ENCODE peak calls at places on chromosomes 16 and 17, in ten cellular contexts. One of them, this sample, is unnamed.

GRCh38 chr16:84616515-84616914 is 1.4 kb downstream of the COTL1 start:
- DNase-seq in uterus: no peak
- DNase-seq in dorsolateral prefrontal cortex: no peak
- DNase-seq in HCT116: no peak
- DNase-seq in cardiac fibroblast: peak; percentile 22
- DNase-seq in glutamatergic neuron: no peak
- DNase-seq in colonic mucosa: peak; percentile 47
- DNase-seq in psoas muscle: no peak
- DNase-seq in fibroblast of the aortic adventitia: no peak
- DNase-seq in A549: no peak
- DNase-seq in this sample: no peak

GRCh38 chr16:89015271-89015859 is 38.4 kb upstream of the CBFA2T3 start:
- DNase-seq in glutamatergic neuron: no peak
- DNase-seq in dorsolateral prefrontal cortex: no peak
- DNase-seq in cardiac fibroblast: no peak
- DNase-seq in fibroblast of the aortic adventitia: no peak
- DNase-seq in psoas muscle: peak; percentile 4
- DNase-seq in colonic mucosa: no peak
- DNase-seq in uterus: no peak
- DNase-seq in HCT116: no peak
- DNase-seq in A549: no peak
- DNase-seq in this sample: no peak

GRCh38 chr16:85523602-85524364 is 89.3 kb upstream of the GSE1 start:
- DNase-seq in colonic mucosa: no peak
- DNase-seq in psoas muscle: no peak
- DNase-seq in HCT116: no peak
- DNase-seq in uterus: no peak
- DNase-seq in cardiac fibroblast: peak; percentile 12
- DNase-seq in dorsolateral prefrontal cortex: no peak
- DNase-seq in fibroblast of the aortic adventitia: no peak
- DNase-seq in A549: no peak
- DNase-seq in glutamatergic neuron: peak; percentile 77
- DNase-seq in this sample: no peak

GRCh38 chr17:36506831-36507230 is 20.4 kb downstream of the ZNHIT3 start:
- DNase-seq in psoas muscle: no peak
- DNase-seq in glutamatergic neuron: no peak
- DNase-seq in cardiac fibroblast: no peak
- DNase-seq in A549: no peak
- DNase-seq in dorsolateral prefrontal cortex: no peak
- DNase-seq in uterus: no peak
- DNase-seq in colonic mucosa: no peak
- DNase-seq in fibroblast of the aortic adventitia: no peak
- DNase-seq in HCT116: no peak
- DNase-seq in this sample: no peak

GRCh38 chr16:1183235-1183907 is 30.5 kb downstream of the CACNA1H start:
- DNase-seq in HCT116: no peak
- DNase-seq in dorsolateral prefrontal cortex: peak; percentile 78
- DNase-seq in A549: peak; percentile 58
- DNase-seq in fibroblast of the aortic adventitia: peak; percentile 33
- DNase-seq in uterus: peak; percentile 87
- DNase-seq in cardiac fibroblast: peak; percentile 77
- DNase-seq in colonic mucosa: peak; percentile 47
- DNase-seq in psoas muscle: peak; percentile 48
- DNase-seq in glutamatergic neuron: peak; percentile 89
- DNase-seq in this sample: no peak

GRCh38 chr17:44928950-44929720 is 13.8 kb upstream of the GFAP start:
- DNase-seq in cardiac fibroblast: no peak
- DNase-seq in A549: no peak
- DNase-seq in uterus: no peak
- DNase-seq in psoas muscle: no peak
- DNase-seq in dorsolateral prefrontal cortex: no peak
- DNase-seq in glutamatergic neuron: no peak
- DNase-seq in HCT116: no peak
- DNase-seq in colonic mucosa: no peak
- DNase-seq in fibroblast of the aortic adventitia: no peak
- DNase-seq in this sample: no peak

GRCh38 chr17:18990331-18990730 is 14.2 kb downstream of the FAM83G start:
- DNase-seq in colonic mucosa: no peak
- DNase-seq in uterus: no peak
- DNase-seq in dorsolateral prefrontal cortex: no peak
- DNase-seq in psoas muscle: no peak
- DNase-seq in fibroblast of the aortic adventitia: no peak
- DNase-seq in cardiac fibroblast: no peak
- DNase-seq in HCT116: no peak
- DNase-seq in A549: no peak
- DNase-seq in glutamatergic neuron: no peak
- DNase-seq in this sample: no peak

GRCh38 chr16:66342294-66342900 is 24.1 kb upstream of the CDH5 start:
- DNase-seq in HCT116: no peak
- DNase-seq in uterus: no peak
- DNase-seq in dorsolateral prefrontal cortex: no peak
- DNase-seq in glutamatergic neuron: peak; percentile 86
- DNase-seq in colonic mucosa: no peak
- DNase-seq in fibroblast of the aortic adventitia: no peak
- DNase-seq in A549: peak; percentile 68
- DNase-seq in psoas muscle: no peak
- DNase-seq in cardiac fibroblast: peak; percentile 31
- DNase-seq in this sample: no peak

GRCh38 chr16:49499018-49499785 is 125.6 kb downstream of the C16orf78 start:
- DNase-seq in glutamatergic neuron: peak; percentile 78
- DNase-seq in A549: no peak
- DNase-seq in psoas muscle: no peak
- DNase-seq in uterus: no peak
- DNase-seq in fibroblast of the aortic adventitia: no peak
- DNase-seq in cardiac fibroblast: no peak
- DNase-seq in colonic mucosa: no peak
- DNase-seq in HCT116: no peak
- DNase-seq in dorsolateral prefrontal cortex: peak; percentile 59
- DNase-seq in this sample: no peak

GRCh38 chr17:72386619-72387237 is 265.9 kb downstream of the SOX9 start:
- DNase-seq in psoas muscle: no peak
- DNase-seq in fibroblast of the aortic adventitia: no peak
- DNase-seq in colonic mucosa: no peak
- DNase-seq in glutamatergic neuron: no peak
- DNase-seq in uterus: no peak
- DNase-seq in cardiac fibroblast: no peak
- DNase-seq in HCT116: no peak
- DNase-seq in A549: no peak
- DNase-seq in dorsolateral prefrontal cortex: no peak
- DNase-seq in this sample: no peak

GRCh38 chr17:60315650-60316049 is 76.3 kb downstream of the USP32 start:
- DNase-seq in colonic mucosa: no peak
- DNase-seq in A549: no peak
- DNase-seq in cardiac fibroblast: no peak
- DNase-seq in dorsolateral prefrontal cortex: no peak
- DNase-seq in HCT116: no peak
- DNase-seq in glutamatergic neuron: no peak
- DNase-seq in uterus: no peak
- DNase-seq in psoas muscle: no peak
- DNase-seq in fibroblast of the aortic adventitia: no peak
- DNase-seq in this sample: no peak
- TF ChIP-seq CTCF in colonic mucosa: no peak
- TF ChIP-seq CTCF in A549: peak; percentile 25
- TF ChIP-seq CTCF in cardiac fibroblast: peak; percentile 7
- TF ChIP-seq CTCF in dorsolateral prefrontal cortex: no peak
- TF ChIP-seq CTCF in HCT116: peak; percentile 70
- TF ChIP-seq CTCF in glutamatergic neuron: no peak
- TF ChIP-seq CTCF in uterus: no peak
- TF ChIP-seq CTCF in psoas muscle: no peak
- TF ChIP-seq CTCF in fibroblast of the aortic adventitia: no peak
- TF ChIP-seq CTCF in this sample: no peak

GRCh38 chr16:2770057-2770780 is 6.9 kb downstream of the ELOB start:
- DNase-seq in A549: no peak
- DNase-seq in HCT116: no peak
- DNase-seq in colonic mucosa: no peak
- DNase-seq in psoas muscle: no peak
- DNase-seq in dorsolateral prefrontal cortex: no peak
- DNase-seq in fibroblast of the aortic adventitia: no peak
- DNase-seq in cardiac fibroblast: no peak
- DNase-seq in glutamatergic neuron: no peak
- DNase-seq in uterus: no peak
- DNase-seq in this sample: no peak
- TF ChIP-seq CTCF in A549: no peak
- TF ChIP-seq CTCF in HCT116: peak; percentile 36
- TF ChIP-seq CTCF in colonic mucosa: no peak
- TF ChIP-seq CTCF in psoas muscle: no peak
- TF ChIP-seq CTCF in dorsolateral prefrontal cortex: no peak
- TF ChIP-seq CTCF in fibroblast of the aortic adventitia: no peak
- TF ChIP-seq CTCF in cardiac fibroblast: no peak
- TF ChIP-seq CTCF in glutamatergic neuron: no peak
- TF ChIP-seq CTCF in uterus: no peak
- TF ChIP-seq CTCF in this sample: no peak

DNA sequence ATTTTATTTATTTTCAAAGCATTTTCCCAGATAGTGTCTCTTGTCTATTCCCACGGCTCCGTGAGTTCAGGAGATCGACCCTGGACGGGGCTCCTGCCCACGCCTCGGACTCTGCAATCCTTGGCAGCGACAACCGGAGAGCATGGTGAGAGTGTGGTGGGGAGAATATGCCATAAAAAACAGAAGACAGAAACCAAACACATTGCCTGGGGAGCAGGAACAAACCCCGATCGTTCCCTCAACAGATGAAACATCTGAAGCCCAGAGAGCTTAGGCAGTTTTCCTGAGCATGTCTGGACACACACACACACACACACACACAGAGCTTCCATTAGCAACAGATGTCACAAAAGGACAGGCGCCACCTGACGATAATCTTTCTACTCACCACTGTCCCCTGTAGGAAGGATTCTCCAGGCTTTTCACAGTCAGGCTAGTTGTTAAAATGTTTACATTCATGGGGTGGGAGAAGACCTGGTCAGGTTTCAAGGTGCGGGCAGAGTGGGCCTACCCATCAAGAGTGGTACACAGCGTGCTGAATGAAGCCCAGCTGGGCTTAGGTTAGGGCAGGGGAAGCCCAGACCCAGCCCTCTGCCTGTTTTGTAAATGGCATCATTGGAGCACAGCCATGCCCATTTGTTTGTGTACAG is 230.4 kb upstream of the TNRC6C start:
- DNase-seq in fibroblast of the aortic adventitia: peak; percentile 28
- DNase-seq in psoas muscle: peak; percentile 53
- DNase-seq in dorsolateral prefrontal cortex: no peak
- DNase-seq in glutamatergic neuron: no peak
- DNase-seq in A549: no peak
- DNase-seq in uterus: peak; percentile 65
- DNase-seq in colonic mucosa: peak; percentile 22
- DNase-seq in cardiac fibroblast: peak; percentile 14
- DNase-seq in HCT116: peak; percentile 36
- DNase-seq in this sample: no peak
- TF ChIP-seq CTCF in fibroblast of the aortic adventitia: peak; percentile 22
- TF ChIP-seq CTCF in psoas muscle: peak; percentile 31
- TF ChIP-seq CTCF in dorsolateral prefrontal cortex: no peak
- TF ChIP-seq CTCF in glutamatergic neuron: no peak
- TF ChIP-seq CTCF in A549: no peak
- TF ChIP-seq CTCF in uterus: peak; percentile 41
- TF ChIP-seq CTCF in colonic mucosa: no peak
- TF ChIP-seq CTCF in cardiac fibroblast: peak; percentile 18
- TF ChIP-seq CTCF in HCT116: peak; percentile 63
- TF ChIP-seq CTCF in this sample: no peak

DNA sequence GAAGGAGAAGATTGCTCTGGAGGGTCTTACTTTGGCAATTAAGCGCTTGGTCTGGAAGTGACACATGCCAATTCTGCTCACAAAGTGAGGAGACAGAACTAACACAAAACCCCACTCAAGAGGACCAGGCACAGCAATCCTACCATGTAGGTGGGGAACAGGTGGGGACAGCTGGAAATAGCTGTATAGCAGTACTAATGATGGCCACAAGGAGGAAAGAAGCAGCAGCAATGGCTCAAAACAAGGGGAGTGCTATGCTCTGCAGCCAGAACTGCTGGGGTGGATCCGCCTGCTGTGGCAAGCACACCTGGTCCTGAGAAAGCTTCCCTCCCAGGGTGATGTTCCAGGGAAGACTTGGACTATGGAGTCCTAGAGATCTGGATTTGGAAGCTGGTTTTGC is 17.0 kb upstream of the TMEM132E start:
- DNase-seq in cardiac fibroblast: no peak
- DNase-seq in HCT116: no peak
- DNase-seq in uterus: no peak
- DNase-seq in dorsolateral prefrontal cortex: no peak
- DNase-seq in A549: no peak
- DNase-seq in colonic mucosa: no peak
- DNase-seq in fibroblast of the aortic adventitia: no peak
- DNase-seq in glutamatergic neuron: no peak
- DNase-seq in psoas muscle: no peak
- DNase-seq in this sample: no peak
- TF ChIP-seq CTCF in cardiac fibroblast: peak; percentile 30
- TF ChIP-seq CTCF in HCT116: peak; percentile 41
- TF ChIP-seq CTCF in uterus: no peak
- TF ChIP-seq CTCF in dorsolateral prefrontal cortex: peak; percentile 27
- TF ChIP-seq CTCF in A549: peak; percentile 5
- TF ChIP-seq CTCF in colonic mucosa: no peak
- TF ChIP-seq CTCF in fibroblast of the aortic adventitia: peak; percentile 30
- TF ChIP-seq CTCF in glutamatergic neuron: peak; percentile 84
- TF ChIP-seq CTCF in psoas muscle: no peak
- TF ChIP-seq CTCF in this sample: peak; percentile 44

GRCh38 chr17:31266042-31266441 is 31.0 kb downstream of the OMG start:
- DNase-seq in colonic mucosa: no peak
- DNase-seq in A549: no peak
- DNase-seq in dorsolateral prefrontal cortex: no peak
- DNase-seq in psoas muscle: no peak
- DNase-seq in fibroblast of the aortic adventitia: no peak
- DNase-seq in glutamatergic neuron: no peak
- DNase-seq in cardiac fibroblast: no peak
- DNase-seq in uterus: no peak
- DNase-seq in HCT116: no peak
- DNase-seq in this sample: no peak
- TF ChIP-seq CTCF in colonic mucosa: no peak
- TF ChIP-seq CTCF in A549: peak; percentile 37
- TF ChIP-seq CTCF in dorsolateral prefrontal cortex: no peak
- TF ChIP-seq CTCF in psoas muscle: no peak
- TF ChIP-seq CTCF in fibroblast of the aortic adventitia: no peak
- TF ChIP-seq CTCF in glutamatergic neuron: no peak
- TF ChIP-seq CTCF in cardiac fibroblast: peak; percentile 29
- TF ChIP-seq CTCF in uterus: no peak
- TF ChIP-seq CTCF in HCT116: peak; percentile 52
- TF ChIP-seq CTCF in this sample: peak; percentile 16

GRCh38 chr16:31356566-31357323 is 1.8 kb downstream of the ITGAX start:
- DNase-seq in fibroblast of the aortic adventitia: no peak
- DNase-seq in A549: no peak
- DNase-seq in cardiac fibroblast: no peak
- DNase-seq in uterus: no peak
- DNase-seq in psoas muscle: no peak
- DNase-seq in dorsolateral prefrontal cortex: peak; percentile 39
- DNase-seq in glutamatergic neuron: peak; percentile 32
- DNase-seq in HCT116: no peak
- DNase-seq in colonic mucosa: no peak
- DNase-seq in this sample: no peak
- TF ChIP-seq CTCF in fibroblast of the aortic adventitia: no peak
- TF ChIP-seq CTCF in A549: no peak
- TF ChIP-seq CTCF in cardiac fibroblast: no peak
- TF ChIP-seq CTCF in uterus: no peak
- TF ChIP-seq CTCF in psoas muscle: no peak
- TF ChIP-seq CTCF in dorsolateral prefrontal cortex: no peak
- TF ChIP-seq CTCF in glutamatergic neuron: no peak
- TF ChIP-seq CTCF in HCT116: peak; percentile 10
- TF ChIP-seq CTCF in colonic mucosa: no peak
- TF ChIP-seq CTCF in this sample: no peak

GRCh38 chr16:50781043-50781442 is 39.2 kb downstream of the CYLD start:
- DNase-seq in A549: no peak
- DNase-seq in HCT116: no peak
- DNase-seq in uterus: no peak
- DNase-seq in colonic mucosa: no peak
- DNase-seq in fibroblast of the aortic adventitia: no peak
- DNase-seq in glutamatergic neuron: no peak
- DNase-seq in cardiac fibroblast: no peak
- DNase-seq in psoas muscle: no peak
- DNase-seq in dorsolateral prefrontal cortex: no peak
- DNase-seq in this sample: no peak
- TF ChIP-seq CTCF in A549: no peak
- TF ChIP-seq CTCF in HCT116: peak; percentile 54
- TF ChIP-seq CTCF in uterus: no peak
- TF ChIP-seq CTCF in colonic mucosa: no peak
- TF ChIP-seq CTCF in fibroblast of the aortic adventitia: no peak
- TF ChIP-seq CTCF in glutamatergic neuron: no peak
- TF ChIP-seq CTCF in cardiac fibroblast: peak; percentile 3
- TF ChIP-seq CTCF in psoas muscle: no peak
- TF ChIP-seq CTCF in dorsolateral prefrontal cortex: no peak
- TF ChIP-seq CTCF in this sample: peak; percentile 24